ENCODE peak calls at places on chromosomes 7 and 10, in four cellular contexts. M, G, F and B are unnamed samples.

GRCh38 chr10:119438717-119439116 is 103.8 kb downstream of the RGS10 start:
- DNase-seq in M (no peak), G (no peak), F (no peak), B (no peak)

GRCh38 chr7:20113423-20114027 is 103.7 kb downstream of the MACC1 start:
- DNase-seq in M (no peak), G (no peak), F (no peak), B (no peak)

GRCh38 chr10:110431659-110432058 is 66.0 kb upstream of the DUSP5 start:
- DNase-seq in M (no peak), G (no peak), F (no peak), B (no peak)

GRCh38 chr10:129652521-129653201 is 185.6 kb downstream of the MGMT start:
- DNase-seq in M (no peak), G (no peak), F (no peak), B (no peak)

GRCh38 chr7:115232041-115232440 is 310.1 kb downstream of the MDFIC start:
- DNase-seq in M (no peak), G (no peak), F (no peak), B (no peak)

GRCh38 chr10:79274279-79275104 is 72.8 kb upstream of the PPIF start:
- DNase-seq in M (no peak), G (peak; percentile 94), F (peak; percentile 88), B (peak; percentile 55)

GRCh38 chr10:59622320-59622901 is 87.2 kb downstream of the SLC16A9 start:
- DNase-seq in M (peak; percentile 30), G (no peak), F (no peak), B (peak; percentile 77)

GRCh38 chr10:7563368-7563767 is 103.4 kb downstream of the ITIH5 start:
- DNase-seq in M (no peak), G (peak; percentile 78), F (no peak), B (no peak)

GRCh38 chr10:14124951-14125350 is 205.8 kb downstream of the FRMD4A start:
- DNase-seq in M (no peak), G (no peak), F (no peak), B (no peak)

GRCh38 chr7:2309889-2310331 is 4.3 kb downstream of the SNX8 start:
- DNase-seq in M (no peak), G (no peak), F (no peak), B (no peak)

GRCh38 chr7:1647961-1648631 is 22.0 kb upstream of the ELFN1 start:
- DNase-seq in M (no peak), G (peak; percentile 93), F (peak; percentile 76), B (no peak)

GRCh38 chr7:74032624-74033371 is 4.8 kb downstream of the ELN start:
- DNase-seq in M (no peak), G (peak; percentile 63), F (no peak), B (no peak)

GRCh38 chr7:120996333-120996982 is 7.9 kb downstream of the CPED1 start:
- DNase-seq in M (peak; percentile 69), G (peak; percentile 49), F (peak; percentile 84), B (peak; percentile 92)

GRCh38 chr7:155948845-155949244 is 136.6 kb upstream of the SHH start:
- DNase-seq in M (no peak), G (no peak), F (no peak), B (no peak)

GRCh38 chr10:110636932-110637557 is 7.1 kb upstream of the RBM20 start:
- DNase-seq in M (no peak), G (peak; percentile 80), F (peak; percentile 56), B (no peak)

GRCh38 chr7:64881461-64882287 is 21.4 kb upstream of the ZNF273 start:
- DNase-seq in M (no peak), G (peak; percentile 39), F (no peak), B (no peak)

GRCh38 chr7:123351027-123351426 is 151.3 kb upstream of the SLC13A1 start:
- DNase-seq in M (no peak), G (no peak), F (no peak), B (no peak)

GRCh38 chr7:46291601-46292150 is 370.6 kb upstream of the IGFBP3 start:
- DNase-seq in M (no peak), G (no peak), F (no peak), B (no peak)

GRCh38 chr7:923108-924041 is 31.1 kb downstream of the ADAP1 start:
- DNase-seq in M (peak; percentile 87), G (peak; percentile 86), F (peak; percentile 90), B (peak; percentile 92)

GRCh38 chr10:18079665-18080295 is 60.4 kb upstream of the CACNB2 start:
- DNase-seq in M (no peak), G (no peak), F (no peak), B (no peak)

GRCh38 chr7:142894886-142895593 is 9.5 kb upstream of the TRPV6 start:
- DNase-seq in M (no peak), G (no peak), F (no peak), B (no peak)

GRCh38 chr7:123666492-123666891 is 10.8 kb downstream of the LMOD2 start:
- DNase-seq in M (no peak), G (no peak), F (no peak), B (no peak)

GRCh38 chr7:93890464-93891068 is at the start of gene TFPI2:
- DNase-seq in M (no peak), G (peak; percentile 69), F (peak; percentile 56), B (peak; percentile 21)

GRCh38 chr10:52729259-52730104 is 43.1 kb downstream of the MBL2 start:
- DNase-seq in M (no peak), G (no peak), F (no peak), B (no peak)

GRCh38 chr10:91539930-91540329 is 92.9 kb downstream of the PPP1R3C start:
- DNase-seq in M (no peak), G (no peak), F (no peak), B (no peak)

GRCh38 chr10:3776796-3777571 is 8.0 kb downstream of the KLF6 start:
- DNase-seq in M (peak; percentile 41), G (no peak), F (peak; percentile 80), B (peak; percentile 60)

GRCh38 chr10:11927746-11928145 is 104.6 kb downstream of the PROSER2 start:
- DNase-seq in M (no peak), G (no peak), F (no peak), B (no peak)

GRCh38 chr7:35351466-35351865 is 97.6 kb upstream of the TBX20 start:
- DNase-seq in M (no peak), G (no peak), F (no peak), B (no peak)

GRCh38 chr7:100444311-100445278 is 8.3 kb upstream of the PPP1R35 start:
- DNase-seq in M (no peak), G (peak; percentile 68), F (peak; percentile 51), B (peak; percentile 49)
- H3K4me1 ChIP-seq in M (peaks cover 13% of the 10 kb centered on the region), G (no peaks in the 10 kb centered on the region), F (no peaks in the 10 kb centered on the region), B (no peaks in the 10 kb centered on the region)

GRCh38 chr10:127762925-127763324 is 25.9 kb downstream of the FOXI2 start:
- DNase-seq in M (no peak), G (no peak), F (no peak), B (no peak)

GRCh38 chr10:127755758-127756157 is 18.8 kb downstream of the FOXI2 start:
- DNase-seq in M (no peak), G (no peak), F (no peak), B (no peak)

GRCh38 chr10:127756264-127756663 is 19.3 kb downstream of the FOXI2 start:
- DNase-seq in M (no peak), G (no peak), F (no peak), B (no peak)

GRCh38 chr10:127757033-127757432 is 20.0 kb downstream of the FOXI2 start:
- DNase-seq in M (no peak), G (no peak), F (no peak), B (no peak)

GRCh38 chr10:127759276-127759675 is 22.3 kb downstream of the FOXI2 start:
- DNase-seq in M (no peak), G (no peak), F (no peak), B (no peak)
- H3K4me1 ChIP-seq in M (no peaks in the 10 kb centered on the region), G (no peaks in the 10 kb centered on the region), F (no peaks in the 10 kb centered on the region), B (no peaks in the 10 kb centered on the region)

GRCh38 chr10:76305930-76306612 is 874.6 kb downstream of the LRMDA start:
- DNase-seq in M (no peak), G (no peak), F (no peak), B (no peak)
- H3K4me1 ChIP-seq in M (no peaks in the 10 kb centered on the region), G (peaks cover 2% of the 10 kb centered on the region), F (no peaks in the 10 kb centered on the region), B (no peaks in the 10 kb centered on the region)

GRCh38 chr7:130914589-130915294 is 180.7 kb upstream of the KLF14 start:
- DNase-seq in M (no peak), G (no peak), F (no peak), B (no peak)
- H3K4me1 ChIP-seq in M (peaks cover 53% of the 10 kb centered on the region), G (peaks cover 25% of the 10 kb centered on the region), F (peaks cover 3% of the 10 kb centered on the region), B (peaks cover 53% of the 10 kb centered on the region)